ENCODE peak calls at places on chromosome 7, in seven cellular contexts. One of them, this sample, is unnamed.

GRCh38 chr7:157815061-157816022 is 478.5 kb downstream of the DNAJB6 start:
- DNase-seq in HepG2: no peak
- DNase-seq in HCT116: no peak
- DNase-seq in K562: no peak
- DNase-seq in H1: no peak
- DNase-seq in GM12878: no peak
- DNase-seq in SK-N-SH: no peak
- DNase-seq in this sample: peak

GRCh38 chr7:87220734-87221215 is 1.2 kb upstream of the TMEM243 start:
- DNase-seq in GM12878: no peak
- DNase-seq in HCT116: no peak
- DNase-seq in K562: no peak
- DNase-seq in SK-N-SH: peak
- DNase-seq in H1: no peak
- DNase-seq in HepG2: no peak
- DNase-seq in this sample: no peak

GRCh38 chr7:157792241-157792950 is 455.6 kb downstream of the DNAJB6 start:
- DNase-seq in K562: no peak
- DNase-seq in GM12878: no peak
- DNase-seq in HCT116: no peak
- DNase-seq in SK-N-SH: no peak
- DNase-seq in HepG2: no peak
- DNase-seq in H1: no peak
- DNase-seq in this sample: no peak

GRCh38 chr7:87106974-87107612 is 45.2 kb upstream of the DMTF1 start:
- DNase-seq in H1: no peak
- DNase-seq in GM12878: no peak
- DNase-seq in HCT116: no peak
- DNase-seq in SK-N-SH: no peak
- DNase-seq in HepG2: no peak
- DNase-seq in K562: no peak
- DNase-seq in this sample: no peak

GRCh38 chr7:104990983-104991382 is 23.0 kb upstream of the KMT2E start:
- DNase-seq in HepG2: no peak
- DNase-seq in H1: no peak
- DNase-seq in GM12878: no peak
- DNase-seq in HCT116: no peak
- DNase-seq in K562: no peak
- DNase-seq in SK-N-SH: no peak
- DNase-seq in this sample: no peak

GRCh38 chr7:137591444-137591843 is 247.9 kb upstream of the PTN start:
- DNase-seq in HepG2: no peak
- DNase-seq in H1: no peak
- DNase-seq in SK-N-SH: no peak
- DNase-seq in GM12878: no peak
- DNase-seq in K562: no peak
- DNase-seq in HCT116: no peak
- DNase-seq in this sample: peak

GRCh38 chr7:40850017-40850416 is 715.2 kb downstream of the SUGCT start:
- DNase-seq in H1: no peak
- DNase-seq in HepG2: no peak
- DNase-seq in SK-N-SH: no peak
- DNase-seq in HCT116: no peak
- DNase-seq in K562: no peak
- DNase-seq in GM12878: no peak
- DNase-seq in this sample: no peak

GRCh38 chr7:13414181-13414580 is 575.3 kb downstream of the ETV1 start:
- DNase-seq in HCT116: no peak
- DNase-seq in HepG2: no peak
- DNase-seq in SK-N-SH: no peak
- DNase-seq in GM12878: no peak
- DNase-seq in H1: no peak
- DNase-seq in K562: no peak
- DNase-seq in this sample: no peak

GRCh38 chr7:131897016-131897789 is 340.8 kb upstream of the PODXL start:
- DNase-seq in HCT116: peak
- DNase-seq in K562: no peak
- DNase-seq in GM12878: no peak
- DNase-seq in HepG2: no peak
- DNase-seq in H1: peak
- DNase-seq in SK-N-SH: peak
- DNase-seq in this sample: no peak

GRCh38 chr7:26683277-26683676 is 181.1 kb downstream of the SKAP2 start:
- DNase-seq in H1: no peak
- DNase-seq in HCT116: no peak
- DNase-seq in GM12878: no peak
- DNase-seq in HepG2: no peak
- DNase-seq in K562: no peak
- DNase-seq in SK-N-SH: no peak
- DNase-seq in this sample: no peak

GRCh38 chr7:2609001-2609411 is 22.8 kb upstream of the TTYH3 start:
- DNase-seq in SK-N-SH: peak
- DNase-seq in H1: no peak
- DNase-seq in HepG2: peak
- DNase-seq in GM12878: no peak
- DNase-seq in HCT116: peak
- DNase-seq in K562: peak
- DNase-seq in this sample: peak

GRCh38 chr7:76507723-76508406 is 2.5 kb upstream of the UPK3B start:
- DNase-seq in H1: no peak
- DNase-seq in GM12878: no peak
- DNase-seq in HepG2: no peak
- DNase-seq in SK-N-SH: no peak
- DNase-seq in HCT116: no peak
- DNase-seq in K562: no peak
- DNase-seq in this sample: no peak

GRCh38 chr7:155097338-155097737 is 27.2 kb downstream of the HTR5A start:
- DNase-seq in GM12878: no peak
- DNase-seq in HepG2: no peak
- DNase-seq in K562: no peak
- DNase-seq in SK-N-SH: no peak
- DNase-seq in HCT116: no peak
- DNase-seq in H1: no peak
- DNase-seq in this sample: no peak

GRCh38 chr7:7122701-7123281 is 59.6 kb upstream of the C1GALT1 start:
- DNase-seq in GM12878: no peak
- DNase-seq in K562: no peak
- DNase-seq in H1: no peak
- DNase-seq in HepG2: no peak
- DNase-seq in SK-N-SH: no peak
- DNase-seq in HCT116: no peak
- DNase-seq in this sample: no peak

GRCh38 chr7:75965617-75966016 is 28.8 kb downstream of the TMEM120A start:
- DNase-seq in GM12878: no peak
- DNase-seq in SK-N-SH: peak
- DNase-seq in K562: no peak
- DNase-seq in H1: no peak
- DNase-seq in HCT116: no peak
- DNase-seq in HepG2: no peak
- DNase-seq in this sample: no peak

GRCh38 chr7:24718977-24719491 is 38.2 kb downstream of the GSDME start:
- DNase-seq in K562: no peak
- DNase-seq in H1: no peak
- DNase-seq in HCT116: no peak
- DNase-seq in GM12878: peak
- DNase-seq in HepG2: no peak
- DNase-seq in SK-N-SH: no peak
- DNase-seq in this sample: no peak

GRCh38 chr7:102146989-102147388 is 139.7 kb upstream of the SH2B2 start:
- DNase-seq in K562: no peak
- DNase-seq in SK-N-SH: no peak
- DNase-seq in HCT116: no peak
- DNase-seq in H1: no peak
- DNase-seq in HepG2: no peak
- DNase-seq in GM12878: no peak
- DNase-seq in this sample: no peak

GRCh38 chr7:2777898-2778535 is 66.1 kb downstream of the GNA12 start:
- DNase-seq in SK-N-SH: no peak
- DNase-seq in H1: no peak
- DNase-seq in GM12878: no peak
- DNase-seq in HCT116: no peak
- DNase-seq in K562: no peak
- DNase-seq in HepG2: no peak
- DNase-seq in this sample: no peak

GRCh38 chr7:94507962-94508361 is 1.6 kb upstream of the CASD1 start:
- DNase-seq in HCT116: no peak
- DNase-seq in SK-N-SH: no peak
- DNase-seq in K562: no peak
- DNase-seq in HepG2: no peak
- DNase-seq in H1: no peak
- DNase-seq in GM12878: no peak
- DNase-seq in this sample: no peak

GRCh38 chr7:44534501-44534900 is 6.6 kb downstream of the NPC1L1 start:
- DNase-seq in HepG2: peak
- DNase-seq in K562: peak
- DNase-seq in H1: peak
- DNase-seq in SK-N-SH: peak
- DNase-seq in HCT116: peak
- DNase-seq in GM12878: no peak
- DNase-seq in this sample: peak

GRCh38 chr7:83677180-83677866 is 28.4 kb upstream of the SEMA3E start:
- DNase-seq in K562: no peak
- DNase-seq in HepG2: no peak
- DNase-seq in GM12878: no peak
- DNase-seq in HCT116: peak
- DNase-seq in SK-N-SH: peak
- DNase-seq in H1: no peak
- DNase-seq in this sample: no peak

DNA sequence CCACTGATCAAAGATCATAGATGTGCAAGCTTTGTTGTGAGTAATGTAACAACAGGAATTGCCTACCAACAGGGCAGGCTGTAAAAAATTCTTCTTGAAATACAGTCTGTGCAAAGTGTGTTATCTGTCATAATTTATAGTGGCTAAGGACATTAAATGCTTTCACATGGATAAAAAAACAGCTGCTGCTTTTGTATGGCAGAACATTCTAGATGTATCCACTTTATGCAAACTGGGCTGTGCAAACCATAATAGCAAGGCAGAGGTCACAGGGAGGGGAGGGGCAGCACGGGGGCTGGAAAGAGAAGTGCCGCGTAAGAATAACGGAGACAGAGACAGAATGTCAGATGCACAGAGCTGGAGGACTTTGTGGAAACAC is 86.1 kb downstream of the VOPP1 start:
- DNase-seq in K562: no peak
- DNase-seq in SK-N-SH: no peak
- DNase-seq in GM12878: no peak
- DNase-seq in HepG2: no peak
- DNase-seq in HCT116: no peak
- DNase-seq in H1: no peak
- DNase-seq in this sample: no peak
- TF ChIP-seq JUND in K562: no peak
- TF ChIP-seq JUND in SK-N-SH: no peak
- TF ChIP-seq JUND in GM12878: no peak
- TF ChIP-seq JUND in HepG2: no peak
- TF ChIP-seq JUND in HCT116: no peak
- TF ChIP-seq JUND in H1: no peak
- TF ChIP-seq JUND in this sample: no peak

DNA sequence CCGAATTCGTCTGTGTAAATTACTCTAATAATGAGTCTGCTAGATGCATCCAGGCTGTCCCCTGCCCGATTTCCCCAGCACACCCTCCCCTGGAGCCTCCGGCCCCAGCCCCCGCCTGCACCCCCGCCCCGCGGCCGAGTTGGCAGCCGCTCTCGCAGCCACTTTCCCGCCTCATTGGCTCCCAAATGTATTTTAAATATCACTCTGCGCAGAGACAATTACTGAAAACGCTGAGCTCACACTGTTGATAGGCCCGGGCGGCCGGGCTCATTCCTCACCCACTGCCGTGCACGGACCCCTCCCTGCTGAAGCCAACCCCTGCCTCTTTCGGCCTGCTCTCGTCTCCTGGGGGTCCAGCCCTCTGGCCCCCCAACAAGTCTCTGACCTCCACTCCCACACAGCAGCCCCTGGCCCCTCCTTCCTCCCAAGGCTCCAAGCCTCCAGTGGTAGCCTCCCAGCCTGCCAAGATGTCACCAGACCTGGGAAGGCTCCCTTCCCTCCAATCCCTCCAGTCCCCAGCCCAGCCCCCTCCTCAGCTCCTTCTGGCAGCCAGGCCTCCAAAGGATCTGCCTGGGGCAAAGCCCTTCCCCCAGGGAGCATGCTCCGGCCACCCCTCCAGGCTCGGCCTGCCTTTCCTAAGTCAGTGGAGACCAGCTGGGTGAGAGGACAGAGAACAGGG is 11.0 kb downstream of the H2BK1 start:
- DNase-seq in HepG2: no peak
- DNase-seq in HCT116: no peak
- DNase-seq in SK-N-SH: no peak
- DNase-seq in GM12878: no peak
- DNase-seq in H1: no peak
- DNase-seq in K562: no peak
- DNase-seq in this sample: no peak
- TF ChIP-seq JUND in HepG2: no peak
- TF ChIP-seq JUND in HCT116: no peak
- TF ChIP-seq JUND in SK-N-SH: no peak
- TF ChIP-seq JUND in GM12878: no peak
- TF ChIP-seq JUND in H1: no peak
- TF ChIP-seq JUND in K562: no peak
- TF ChIP-seq JUND in this sample: no peak

GRCh38 chr7:114986181-114986800 is 64.4 kb downstream of the MDFIC start:
- DNase-seq in SK-N-SH: no peak
- DNase-seq in GM12878: no peak
- DNase-seq in HCT116: no peak
- DNase-seq in HepG2: no peak
- DNase-seq in K562: no peak
- DNase-seq in H1: no peak
- DNase-seq in this sample: no peak

GRCh38 chr7:114986805-114987204 is 64.9 kb downstream of the MDFIC start:
- DNase-seq in H1: no peak
- DNase-seq in HepG2: no peak
- DNase-seq in K562: no peak
- DNase-seq in HCT116: no peak
- DNase-seq in GM12878: no peak
- DNase-seq in SK-N-SH: no peak
- DNase-seq in this sample: no peak

GRCh38 chr7:114989531-114989930 is 67.6 kb downstream of the MDFIC start:
- DNase-seq in H1: no peak
- DNase-seq in HepG2: no peak
- DNase-seq in K562: no peak
- DNase-seq in SK-N-SH: no peak
- DNase-seq in GM12878: no peak
- DNase-seq in HCT116: no peak
- DNase-seq in this sample: no peak

GRCh38 chr7:114988035-114988434 is 66.1 kb downstream of the MDFIC start:
- DNase-seq in HCT116: no peak
- DNase-seq in HepG2: no peak
- DNase-seq in GM12878: no peak
- DNase-seq in SK-N-SH: no peak
- DNase-seq in H1: no peak
- DNase-seq in K562: no peak
- DNase-seq in this sample: no peak

GRCh38 chr7:114988755-114989154 is 66.9 kb downstream of the MDFIC start:
- DNase-seq in SK-N-SH: no peak
- DNase-seq in HCT116: no peak
- DNase-seq in H1: no peak
- DNase-seq in HepG2: no peak
- DNase-seq in K562: no peak
- DNase-seq in GM12878: no peak
- DNase-seq in this sample: no peak
- TF ChIP-seq JUND in SK-N-SH: no peak
- TF ChIP-seq JUND in HCT116: peak
- TF ChIP-seq JUND in H1: no peak
- TF ChIP-seq JUND in HepG2: no peak
- TF ChIP-seq JUND in K562: no peak
- TF ChIP-seq JUND in GM12878: no peak
- TF ChIP-seq JUND in this sample: no peak

GRCh38 chr7:5557920-5558401 is 134.3 kb upstream of the TNRC18 start:
- DNase-seq in HCT116: no peak
- DNase-seq in GM12878: peak
- DNase-seq in H1: no peak
- DNase-seq in SK-N-SH: peak
- DNase-seq in HepG2: peak
- DNase-seq in K562: peak
- DNase-seq in this sample: peak
- TF ChIP-seq JUND in HCT116: no peak
- TF ChIP-seq JUND in GM12878: no peak
- TF ChIP-seq JUND in H1: no peak
- TF ChIP-seq JUND in SK-N-SH: no peak
- TF ChIP-seq JUND in HepG2: no peak
- TF ChIP-seq JUND in K562: no peak
- TF ChIP-seq JUND in this sample: no peak